ENCODE peak calls at places on chromosome 4, in six cellular contexts. X, O, Z, J, C and I are unnamed samples.

GRCh38 chr4:123495530-123495929 is 98.9 kb downstream of the SPRY1 start:
- DNase-seq in C (peak), Z (peak), O (no peak), J (no peak), X (peak), I (no peak)

GRCh38 chr4:148634476-148634875 is 192.3 kb upstream of the NR3C2 start:
- DNase-seq in Z (peak), J (no peak), O (peak), X (peak), C (peak), I (no peak)

GRCh38 chr4:85953651-85954018 is 406.2 kb downstream of the MAPK10 start:
- DNase-seq in O (no peak), Z (peak), X (peak), C (peak), J (peak), I (peak)

GRCh38 chr4:128660361-128660964 is 149.0 kb upstream of the JADE1 start:
- DNase-seq in J (no peak), C (peak), O (peak), X (peak), Z (no peak), I (no peak)

GRCh38 chr4:140757220-140757607 is 1.0 kb upstream of the TBC1D9 start:
- DNase-seq in Z (no peak), X (no peak), O (no peak), J (no peak), C (no peak), I (peak)

GRCh38 chr4:176377705-176378302 is 58.0 kb downstream of the SPCS3 start:
- DNase-seq in C (peak), Z (peak), X (peak), O (peak), J (peak), I (peak)

GRCh38 chr4:115370012-115370411 is 256.6 kb upstream of the NDST4 start:
- DNase-seq in X (no peak), Z (no peak), J (no peak), C (no peak), O (no peak), I (no peak)

GRCh38 chr4:102614801-102615200 is 113.6 kb downstream of the NFKB1 start:
- DNase-seq in X (no peak), J (no peak), Z (no peak), O (no peak), C (no peak), I (no peak)

GRCh38 chr4:76590847-76591281 is 155.8 kb downstream of the SHROOM3 start:
- DNase-seq in X (peak), C (peak), J (no peak), Z (no peak), O (peak), I (peak)

GRCh38 chr4:10456270-10457254 is 664 bp downstream of the ZNF518B start:
- DNase-seq in X (peak), Z (peak), O (peak), J (peak), C (peak), I (peak)

GRCh38 chr4:188428935-188429334 is 289.7 kb downstream of the TRIML1 start:
- DNase-seq in X (peak), O (no peak), C (peak), Z (peak), J (no peak), I (no peak)

GRCh38 chr4:156732634-156733033 is 239.0 kb downstream of the PDGFC start:
- DNase-seq in X (no peak), J (peak), O (no peak), Z (no peak), C (peak), I (no peak)

GRCh38 chr4:8835521-8836365 is 35.9 kb downstream of the HMX1 start:
- DNase-seq in O (no peak), X (no peak), C (no peak), J (no peak), Z (no peak), I (no peak)

GRCh38 chr4:55116450-55116849 is 8.9 kb downstream of the KDR start:
- DNase-seq in Z (peak), C (no peak), J (peak), X (no peak), O (peak), I (peak)

GRCh38 chr4:145533011-145533410 is 51.4 kb downstream of the SMAD1 start:
- DNase-seq in O (peak), C (no peak), J (no peak), X (peak), Z (peak), I (no peak)

GRCh38 chr4:170589597-170590191 is 499.9 kb upstream of the AADAT start:
- DNase-seq in C (no peak), O (peak), Z (peak), X (peak), J (no peak), I (no peak)

DNA sequence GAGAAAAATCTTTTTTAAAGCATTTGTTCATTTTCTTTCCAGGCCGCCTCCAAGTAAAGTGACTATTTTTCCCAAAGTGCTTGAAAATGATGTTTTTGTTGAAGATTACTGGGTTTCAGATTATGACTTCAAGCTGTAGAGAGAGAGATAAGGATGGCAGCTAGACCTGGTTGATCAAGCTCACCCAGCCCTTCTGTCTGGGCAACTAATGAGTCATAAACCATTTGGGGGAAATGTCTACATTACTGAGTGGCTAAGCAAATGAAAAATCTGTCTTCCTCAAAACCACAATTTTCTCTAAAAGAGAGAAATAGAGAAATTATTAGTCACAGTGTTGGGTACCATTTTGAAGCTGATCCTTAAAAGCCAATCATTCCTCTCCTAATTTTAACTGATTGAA is 355.4 kb upstream of the CPEB2 start:
- DNase-seq in X (no peak), C (no peak), J (no peak), Z (peak), O (peak), I (peak)
- H3K4me2 ChIP-seq in X (no peak), C (no peak), J (no peak), Z (no peak), O (no peak), I (no peak)

GRCh38 chr4:3192188-3192587 is 56.8 kb upstream of the MSANTD1 start:
- DNase-seq in C (no peak), O (no peak), X (peak), Z (no peak), J (no peak), I (no peak)

GRCh38 chr4:3196670-3197359 is 52.1 kb upstream of the MSANTD1 start:
- DNase-seq in O (no peak), J (no peak), Z (no peak), X (no peak), C (no peak), I (peak)

GRCh38 chr4:3192827-3193226 is 56.1 kb upstream of the MSANTD1 start:
- DNase-seq in Z (no peak), O (no peak), X (no peak), J (no peak), C (no peak), I (no peak)

GRCh38 chr4:3190549-3190948 is 58.4 kb upstream of the MSANTD1 start:
- DNase-seq in C (no peak), Z (no peak), O (no peak), J (no peak), X (no peak), I (no peak)

GRCh38 chr4:3193531-3194203 is 55.3 kb upstream of the MSANTD1 start:
- DNase-seq in O (no peak), J (peak), C (peak), Z (peak), X (no peak), I (no peak)
- TF ChIP-seq CTCF in O (no peak), J (peak), C (peak), Z (peak), X (peak), I (peak)

GRCh38 chr4:94746746-94747145 is 11.0 kb upstream of the BMPR1B start:
- DNase-seq in O (no peak), Z (no peak), C (no peak), X (no peak), J (no peak), I (no peak)
- H2AFZ ChIP-seq in O (no peak), Z (no peak), C (no peak), X (no peak), J (no peak), I (no peak)

GRCh38 chr4:36094995-36095394 is 149.3 kb downstream of the ARAP2 start:
- DNase-seq in X (no peak), C (no peak), O (no peak), J (no peak), Z (no peak), I (no peak)
- H3K4me2 ChIP-seq in X (no peak), C (no peak), O (no peak), J (no peak), Z (no peak), I (no peak)

DNA sequence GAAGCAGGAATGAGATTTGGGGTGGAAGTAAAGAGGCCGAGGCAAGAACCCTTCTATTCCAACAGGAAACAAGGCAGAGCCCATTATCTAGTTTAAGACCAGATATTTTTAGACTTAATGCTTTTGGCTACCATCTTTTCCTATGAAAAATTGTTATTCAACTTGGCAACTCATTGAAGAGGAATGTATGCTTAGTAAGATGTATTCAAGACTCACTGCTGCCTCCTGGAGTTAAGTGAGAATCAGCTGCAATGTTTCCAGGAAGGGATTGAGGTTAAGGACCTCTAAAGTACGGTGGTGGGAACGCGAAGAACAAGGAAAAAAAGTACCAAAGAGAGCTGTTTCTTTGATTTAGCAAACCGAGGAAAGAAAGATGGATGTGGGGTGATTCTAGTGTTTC is 89.1 kb downstream of the RAPGEF2 start:
- DNase-seq in O (peak), X (peak), C (peak), Z (peak), J (peak), I (peak)
- TF ChIP-seq CTCF in O (peak), X (peak), C (peak), Z (peak), J (peak), I (peak)

GRCh38 chr4:152961752-152962117 is 25.6 kb downstream of the FHDC1 start:
- DNase-seq in O (no peak), J (no peak), Z (no peak), X (no peak), C (peak), I (no peak)

GRCh38 chr4:152962160-152962559 is 26.0 kb downstream of the FHDC1 start:
- DNase-seq in O (no peak), Z (no peak), X (no peak), J (no peak), C (no peak), I (no peak)

GRCh38 chr4:152957437-152958185 is 21.5 kb downstream of the FHDC1 start:
- DNase-seq in J (peak), X (no peak), Z (no peak), C (no peak), O (no peak), I (peak)

GRCh38 chr4:152959080-152959479 is 23.0 kb downstream of the FHDC1 start:
- DNase-seq in Z (no peak), J (no peak), O (no peak), C (no peak), X (no peak), I (no peak)

GRCh38 chr4:152961041-152961751 is 25.1 kb downstream of the FHDC1 start:
- DNase-seq in Z (no peak), C (no peak), O (no peak), J (peak), X (no peak), I (no peak)
- H2AFZ ChIP-seq in Z (no peak), C (no peak), O (no peak), J (peak), X (no peak), I (peak)